ENCODE peak calls at places on chromosomes 6 and 20, in nine cellular contexts. V is ascending aorta; C is CD8-positive, alpha-beta T cell; U is left ventricle myocardium inferior; A is cardiac muscle cell; D is pancreas; S is heart right ventricle; J is GM23338; F is astrocyte. H is an unnamed sample.

GRCh38 chr20:45918182-45918737 is 6.3 kb upstream of the PLTP start:
- DNase-seq in S (no peak), V (no peak), C (no peak), U (peak; percentile 41), J (no peak), D (no peak), F (no peak), A (no peak), H (no peak)

GRCh38 chr6:160328447-160328846 is 19.7 kb upstream of the SLC22A3 start:
- DNase-seq in U (no peak), J (no peak), A (no peak), S (no peak), C (no peak), F (no peak), V (peak; percentile 90), D (no peak), H (peak; percentile 67)

GRCh38 chr6:125781307-125781868 is 9.4 kb upstream of the NCOA7 start:
- DNase-seq in J (peak; percentile 22), V (no peak), U (no peak), C (no peak), S (no peak), A (no peak), F (peak; percentile 25), D (no peak), H (peak; percentile 51)

GRCh38 chr6:157305676-157306653 is 17.4 kb downstream of the TMEM242 start:
- DNase-seq in V (no peak), D (no peak), U (no peak), F (no peak), A (no peak), J (no peak), S (no peak), C (no peak), H (no peak)

GRCh38 chr6:137813308-137813707 is 53.8 kb upstream of the TNFAIP3 start:
- DNase-seq in C (no peak), A (no peak), V (no peak), U (no peak), D (no peak), F (no peak), J (no peak), S (no peak), H (no peak)

GRCh38 chr6:159134701-159135364 is 34.4 kb upstream of the FNDC1 start:
- DNase-seq in A (peak; percentile 77), J (peak; percentile 89), V (no peak), D (no peak), S (peak; percentile 60), F (peak; percentile 22), U (peak; percentile 30), C (peak; percentile 65), H (peak; percentile 70)

GRCh38 chr20:33576432-33576883 is 85.7 kb upstream of the C20orf144 start:
- DNase-seq in S (no peak), A (no peak), V (no peak), C (no peak), F (no peak), D (no peak), U (no peak), J (peak; percentile 28), H (no peak)

GRCh38 chr20:44552950-44553908 is 29.1 kb upstream of the PKIG start:
- DNase-seq in A (peak; percentile 84), D (no peak), C (no peak), F (peak; percentile 90), S (no peak), U (no peak), V (no peak), J (no peak), H (no peak)

GRCh38 chr6:18053071-18053475 is 65.6 kb upstream of the KIF13A start:
- DNase-seq in J (no peak), U (no peak), C (no peak), A (no peak), D (no peak), F (no peak), S (no peak), V (no peak), H (no peak)

GRCh38 chr6:36760685-36761435 is 63.2 kb downstream of the RAB44 start:
- DNase-seq in A (no peak), V (no peak), D (no peak), F (no peak), C (no peak), S (no peak), J (no peak), U (no peak), H (no peak)

GRCh38 chr6:100808638-100809275 is 72.4 kb downstream of the ASCC3 start:
- DNase-seq in C (no peak), U (no peak), V (no peak), J (no peak), F (peak; percentile 64), S (no peak), D (no peak), A (no peak), H (no peak)

GRCh38 chr6:3318226-3318625 is 59.5 kb downstream of the PSMG4 start:
- DNase-seq in F (no peak), S (no peak), A (no peak), U (no peak), C (no peak), V (no peak), D (no peak), J (no peak), H (no peak)

GRCh38 chr6:33433001-33433559 is 13.2 kb downstream of the SYNGAP1 start:
- DNase-seq in S (no peak), C (no peak), J (peak; percentile 73), U (no peak), V (no peak), F (no peak), D (no peak), A (no peak), H (peak; percentile 31)

GRCh38 chr6:109580519-109580918 is 97.5 kb upstream of the ZBTB24 start:
- DNase-seq in F (peak; percentile 39), D (no peak), V (no peak), U (no peak), J (peak; percentile 77), S (no peak), A (no peak), C (no peak), H (no peak)

GRCh38 chr20:42024653-42025052 is 406.5 kb upstream of the CHD6 start:
- DNase-seq in U (no peak), F (no peak), D (no peak), S (peak; percentile 29), A (peak; percentile 75), J (no peak), C (no peak), V (no peak), H (no peak)

GRCh38 chr6:159769470-159769869 is 7.6 kb downstream of the ACAT2 start:
- DNase-seq in C (no peak), U (no peak), V (no peak), A (no peak), D (no peak), J (no peak), F (no peak), S (no peak), H (no peak)

GRCh38 chr20:7347409-7347808 is 579.9 kb downstream of the BMP2 start:
- DNase-seq in J (no peak), A (no peak), F (no peak), U (no peak), S (no peak), D (no peak), V (no peak), C (no peak), H (no peak)

GRCh38 chr20:48057739-48058138 is 272.5 kb upstream of the SULF2 start:
- DNase-seq in J (no peak), C (no peak), F (no peak), V (no peak), D (no peak), S (no peak), U (no peak), A (no peak), H (no peak)

GRCh38 chr6:113103618-113104390 is 753.3 kb upstream of the MARCKS start:
- DNase-seq in C (no peak), J (no peak), F (peak; percentile 97), U (no peak), A (no peak), D (no peak), S (no peak), V (no peak), H (no peak)
- H3K27ac ChIP-seq in C (no peak overlapping the region), J (no peak overlapping the region), F (peak overlapping the region; percentile 7), U (no peak overlapping the region), A (no peak overlapping the region), D (no peak overlapping the region), S (peak overlapping the region; percentile 5), V (no peak overlapping the region), H (peak overlapping the region; percentile 47)

GRCh38 chr6:107390685-107391084 is 68.7 kb downstream of the PDSS2 start:
- DNase-seq in A (no peak), F (no peak), C (no peak), J (no peak), D (no peak), V (no peak), S (no peak), U (no peak), H (no peak)

GRCh38 chr6:107386904-107387303 is 72.5 kb downstream of the PDSS2 start:
- DNase-seq in F (no peak), V (no peak), D (no peak), A (no peak), C (no peak), S (no peak), U (no peak), J (no peak), H (no peak)

GRCh38 chr6:107386340-107386739 is 73.0 kb downstream of the PDSS2 start:
- DNase-seq in C (no peak), J (no peak), D (no peak), F (peak; percentile 20), S (no peak), A (no peak), U (no peak), V (no peak), H (no peak)

GRCh38 chr6:107392069-107392468 is 67.3 kb downstream of the PDSS2 start:
- DNase-seq in S (no peak), J (peak; percentile 25), V (no peak), D (no peak), F (no peak), C (no peak), U (no peak), A (no peak), H (no peak)

GRCh38 chr6:107390056-107390455 is 69.3 kb downstream of the PDSS2 start:
- DNase-seq in V (no peak), U (no peak), C (no peak), A (no peak), S (no peak), D (no peak), J (no peak), F (no peak), H (no peak)
- H3K27ac ChIP-seq in V (no peak overlapping the region), U (no peak overlapping the region), C (no peak overlapping the region), A (no peak overlapping the region), S (no peak overlapping the region), D (no peak overlapping the region), J (no peak overlapping the region), F (no peak overlapping the region), H (no peak overlapping the region)

DNA sequence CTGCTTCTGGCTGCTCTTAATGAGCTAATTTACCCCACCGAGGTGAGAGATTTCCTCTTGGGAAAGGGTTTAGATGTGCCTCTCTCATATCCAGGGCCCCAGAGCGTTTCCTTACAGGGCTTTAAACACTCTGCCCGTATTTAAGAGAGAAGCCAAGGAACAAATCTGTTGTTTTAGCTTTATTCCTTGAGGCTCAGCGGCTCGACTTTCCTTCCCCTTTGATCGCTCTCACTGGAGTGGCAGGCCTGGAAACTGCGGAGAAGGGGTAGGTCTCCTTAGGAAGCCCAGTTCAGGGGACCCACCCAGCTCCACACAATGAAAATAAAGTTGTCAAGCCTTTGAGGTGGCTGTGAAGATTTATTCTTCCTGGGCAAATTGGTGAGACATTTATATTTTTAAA is 132.0 kb upstream of the JAG1 start:
- DNase-seq in D (no peak), V (no peak), A (no peak), S (peak; percentile 17), J (peak; percentile 8), U (no peak), C (no peak), F (no peak), H (no peak)
- H3K27ac ChIP-seq in D (no peak overlapping the region), V (peak overlapping the region; percentile 16), A (no peak overlapping the region), S (peak overlapping the region; percentile 66), J (no peak overlapping the region), U (peak overlapping the region; percentile 72), C (no peak overlapping the region), F (no peak overlapping the region), H (no peak overlapping the region)

GRCh38 chr20:62920039-62920645 is 6.2 kb downstream of the DIDO1 start:
- DNase-seq in V (no peak), U (no peak), D (no peak), J (no peak), A (peak; percentile 14), F (no peak), C (no peak), S (no peak), H (peak; percentile 32)
- H3K27ac ChIP-seq in V (no peak overlapping the region), U (no peak overlapping the region), D (no peak overlapping the region), J (peak overlapping the region; percentile 72), A (peak overlapping the region; percentile 46), F (no peak overlapping the region), C (no peak overlapping the region), S (no peak overlapping the region), H (no peak overlapping the region)

H was measured in tibial artery.